ENCODE peak calls at places on chromosomes 12 and 14, in ten cellular contexts. B is uterus, R is A549, P is body of pancreas, L is IMR-90, N is HCT116, O is H1, E is adrenal gland, C is tibial nerve, K is stomach. T is an unnamed sample.

GRCh38 chr12:6354539-6355393 is 12.9 kb upstream of the TNFRSF1A start:
- DNase-seq in B (no peak), R (no peak), P (no peak), L (no peak), N (no peak), O (no peak), E (no peak), C (no peak), K (no peak), T (no peak)

GRCh38 chr12:72201457-72201856 is 70.7 kb upstream of the TRHDE start:
- DNase-seq in B (no peak), R (no peak), P (no peak), L (no peak), N (no peak), O (no peak), E (no peak), C (no peak), K (no peak), T (no peak)

GRCh38 chr14:59097681-59098080 is 90.8 kb upstream of the DAAM1 start:
- DNase-seq in B (no peak), R (peak), P (no peak), L (peak), N (no peak), O (no peak), E (no peak), C (no peak), K (no peak), T (no peak)

GRCh38 chr12:43206396-43206795 is 345.6 kb downstream of the ADAMTS20 start:
- DNase-seq in B (no peak), R (no peak), P (no peak), L (peak), N (no peak), O (no peak), E (no peak), C (no peak), K (no peak), T (no peak)

GRCh38 chr12:29533815-29534489 is 36.5 kb upstream of the OVCH1 start:
- DNase-seq in B (no peak), R (no peak), P (no peak), L (no peak), N (no peak), O (no peak), E (no peak), C (no peak), K (no peak), T (no peak)

GRCh38 chr14:52351561-52352491 is 37.7 kb downstream of the PTGER2 start:
- DNase-seq in B (peak), R (peak), P (no peak), L (peak), N (no peak), O (no peak), E (no peak), C (no peak), K (no peak), T (no peak)

GRCh38 chr12:65306603-65307501 is 28.4 kb downstream of the MSRB3 start:
- DNase-seq in B (peak), R (peak), P (no peak), L (peak), N (peak), O (no peak), E (peak), C (no peak), K (no peak), T (peak)

GRCh38 chr12:65860584-65860983 is 36.3 kb downstream of the HMGA2 start:
- DNase-seq in B (no peak), R (no peak), P (no peak), L (no peak), N (no peak), O (no peak), E (no peak), C (no peak), K (no peak), T (no peak)

GRCh38 chr14:92491782-92492181 is 21.8 kb upstream of the RIN3 start:
- DNase-seq in B (no peak), R (no peak), P (no peak), L (no peak), N (no peak), O (no peak), E (no peak), C (no peak), K (no peak), T (no peak)

GRCh38 chr14:68450391-68451120 is 342.3 kb downstream of the ZFP36L1 start:
- DNase-seq in B (no peak), R (no peak), P (no peak), L (no peak), N (no peak), O (no peak), E (no peak), C (no peak), K (no peak), T (no peak)

GRCh38 chr14:64549805-64550538 is at the start of gene PPP1R36:
- DNase-seq in B (no peak), R (no peak), P (peak), L (no peak), N (no peak), O (no peak), E (no peak), C (no peak), K (peak), T (no peak)

GRCh38 chr14:49992901-49993335 is 100.0 kb downstream of the ARF6 start:
- DNase-seq in B (no peak), R (peak), P (no peak), L (peak), N (no peak), O (no peak), E (peak), C (no peak), K (no peak), T (no peak)

GRCh38 chr14:105305350-105305749 is 4.5 kb upstream of the BRF1 start:
- DNase-seq in B (no peak), R (no peak), P (no peak), L (no peak), N (no peak), O (no peak), E (no peak), C (no peak), K (no peak), T (no peak)

GRCh38 chr12:114984641-114985041 is 300.7 kb upstream of the TBX3 start:
- DNase-seq in B (no peak), R (no peak), P (no peak), L (peak), N (no peak), O (no peak), E (no peak), C (no peak), K (no peak), T (no peak)

GRCh38 chr14:92945959-92946846 is 23.3 kb downstream of the CHGA start:
- DNase-seq in B (no peak), R (peak), P (peak), L (peak), N (peak), O (no peak), E (peak), C (peak), K (peak), T (peak)

GRCh38 chr14:97625512-97625911 is 828.3 kb downstream of the VRK1 start:
- DNase-seq in B (no peak), R (no peak), P (no peak), L (no peak), N (no peak), O (no peak), E (no peak), C (no peak), K (no peak), T (no peak)

GRCh38 chr12:22088886-22089285 is 42.9 kb downstream of the CMAS start:
- DNase-seq in B (no peak), R (no peak), P (no peak), L (no peak), N (no peak), O (no peak), E (no peak), C (no peak), K (no peak), T (no peak)

GRCh38 chr12:80539029-80539428 is 95.0 kb downstream of the PTPRQ start:
- DNase-seq in B (no peak), R (no peak), P (no peak), L (no peak), N (no peak), O (no peak), E (no peak), C (no peak), K (no peak), T (no peak)

GRCh38 chr12:93733928-93734327 is 56.8 kb downstream of the CRADD start:
- DNase-seq in B (no peak), R (no peak), P (no peak), L (no peak), N (no peak), O (no peak), E (no peak), C (no peak), K (no peak), T (no peak)

GRCh38 chr12:118328486-118329340 is 44.0 kb downstream of the TAOK3 start:
- DNase-seq in B (no peak), R (no peak), P (no peak), L (no peak), N (no peak), O (no peak), E (no peak), C (no peak), K (no peak), T (no peak)
- TF ChIP-seq POLR2A in B (no peak), R (no peak), P (no peak), L (no peak), N (no peak), O (no peak), E (no peak), C (no peak), K (no peak), T (no peak)

GRCh38 chr12:123063535-123063934 is 83.1 kb downstream of the ARL6IP4 start:
- DNase-seq in B (no peak), R (peak), P (no peak), L (peak), N (no peak), O (peak), E (no peak), C (no peak), K (no peak), T (no peak)

GRCh38 chr12:123065666-123066457 is 85.0 kb downstream of the PITPNM2 start:
- DNase-seq in B (no peak), R (no peak), P (no peak), L (no peak), N (no peak), O (no peak), E (no peak), C (no peak), K (no peak), T (no peak)

GRCh38 chr12:123064885-123065619 is 84.6 kb downstream of the ARL6IP4 start:
- DNase-seq in B (no peak), R (no peak), P (no peak), L (no peak), N (no peak), O (no peak), E (peak), C (no peak), K (no peak), T (no peak)

GRCh38 chr12:123062682-123063426 is 82.4 kb downstream of the ARL6IP4 start:
- DNase-seq in B (no peak), R (peak), P (peak), L (peak), N (peak), O (no peak), E (peak), C (no peak), K (peak), T (peak)

GRCh38 chr12:123064356-123064755 is 83.9 kb downstream of the ARL6IP4 start:
- DNase-seq in B (peak), R (no peak), P (no peak), L (no peak), N (no peak), O (no peak), E (peak), C (no peak), K (no peak), T (no peak)
- TF ChIP-seq POLR2A in B (no peak), R (no peak), P (no peak), L (no peak), N (no peak), O (no peak), E (peak), C (no peak), K (no peak), T (no peak)

GRCh38 chr12:110844131-110844530 is 2.7 kb upstream of the CCDC63 start:
- DNase-seq in B (no peak), R (no peak), P (no peak), L (no peak), N (no peak), O (no peak), E (no peak), C (no peak), K (no peak), T (no peak)
- TF ChIP-seq POLR2A in B (no peak), R (no peak), P (no peak), L (no peak), N (no peak), O (no peak), E (no peak), C (no peak), K (no peak), T (no peak)

GRCh38 chr12:47969845-47970244 is 6.4 kb downstream of the TMEM106C start:
- DNase-seq in B (no peak), R (no peak), P (no peak), L (no peak), N (no peak), O (no peak), E (no peak), C (no peak), K (no peak), T (no peak)
- TF ChIP-seq POLR2A in B (no peak), R (no peak), P (no peak), L (no peak), N (no peak), O (no peak), E (no peak), C (no peak), K (no peak), T (no peak)

DNA sequence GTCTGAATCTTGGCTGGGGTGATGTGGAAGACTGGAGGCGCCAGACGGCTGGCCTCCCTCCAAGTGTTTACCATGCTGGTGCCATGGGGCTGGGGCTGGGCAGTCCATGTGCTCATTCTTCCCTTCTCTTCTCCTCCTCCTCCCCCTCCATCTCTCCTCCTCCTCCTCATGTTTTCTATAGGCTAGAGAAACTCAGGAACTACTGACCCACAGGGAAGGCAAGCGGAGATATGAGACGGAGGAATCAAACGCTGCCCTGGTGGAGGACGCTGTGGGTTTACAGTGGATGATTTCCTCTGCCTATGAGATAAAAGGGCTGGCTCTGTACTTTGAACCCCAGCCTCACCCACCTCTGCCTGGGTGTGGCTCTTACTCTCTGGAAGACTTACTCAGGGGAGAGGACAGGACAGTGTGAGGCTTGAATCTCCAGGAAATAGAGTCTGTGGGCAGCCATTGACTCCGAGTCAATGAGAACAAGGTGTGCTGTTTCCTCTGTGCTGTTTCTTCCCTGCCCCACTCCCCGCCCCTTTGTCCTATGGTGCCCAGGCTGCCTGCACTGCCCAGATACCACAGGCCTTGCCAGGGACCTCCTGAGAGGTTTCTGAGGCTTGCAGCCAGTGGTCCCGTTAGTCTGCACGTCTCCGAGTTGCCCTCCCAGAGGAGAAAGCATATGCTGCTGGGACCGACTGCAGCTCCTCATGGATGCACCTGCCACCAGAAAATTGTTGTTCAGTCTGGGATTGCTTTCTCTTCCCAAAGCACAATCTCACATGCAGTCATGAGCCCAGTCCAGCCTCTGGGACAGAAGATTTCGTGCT is 132.6 kb upstream of the ARHGAP5 start:
- DNase-seq in B (no peak), R (peak), P (no peak), L (no peak), N (no peak), O (no peak), E (no peak), C (no peak), K (peak), T (no peak)
- TF ChIP-seq POLR2A in B (no peak), R (peak), P (no peak), L (no peak), N (no peak), O (no peak), E (no peak), C (no peak), K (no peak), T (no peak)

DNA sequence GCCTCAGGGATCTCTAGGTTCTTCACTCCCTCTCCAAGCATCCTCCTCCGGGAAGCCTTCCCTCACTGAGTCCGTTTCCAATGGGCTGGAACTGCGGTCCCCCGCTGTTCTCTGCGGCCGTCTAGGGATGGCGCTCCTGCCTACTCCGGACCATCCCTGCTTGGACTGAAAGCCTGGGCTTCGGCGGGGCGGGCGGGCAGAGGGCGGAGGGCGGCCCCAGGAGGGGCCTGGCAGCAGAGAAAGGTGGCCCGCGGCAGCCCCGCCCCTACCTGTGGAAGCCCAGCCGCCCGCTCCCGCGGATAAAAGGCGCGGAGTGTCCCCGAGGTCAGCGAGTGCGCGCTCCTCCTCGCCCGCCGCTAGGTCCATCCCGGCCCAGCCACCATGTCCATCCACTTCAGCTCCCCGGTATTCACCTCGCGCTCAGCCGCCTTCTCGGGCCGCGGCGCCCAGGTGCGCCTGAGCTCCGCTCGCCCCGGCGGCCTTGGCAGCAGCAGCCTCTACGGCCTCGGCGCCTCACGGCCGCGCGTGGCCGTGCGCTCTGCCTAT is at the start of gene KRT7:
- DNase-seq in B (no peak), R (peak), P (peak), L (no peak), N (no peak), O (no peak), E (no peak), C (no peak), K (no peak), T (no peak)
- TF ChIP-seq POLR2A in B (peak), R (peak), P (peak), L (no peak), N (no peak), O (no peak), E (no peak), C (no peak), K (no peak), T (no peak)

T was measured in H54.